ENCODE peak calls at places on chromosomes 5 and 9, in seven cellular contexts. X, W, Y, K, G, S and P are unnamed samples.

GRCh38 chr5:142821733-142822487 is 51.7 kb downstream of the ARHGAP26 start:
- DNase-seq in S (peak), G (no peak), Y (no peak), X (no peak), K (no peak), W (peak), P (peak)

GRCh38 chr9:751137-752051 is 90.1 kb upstream of the DMRT1 start:
- DNase-seq in G (no peak), Y (no peak), X (no peak), S (no peak), K (no peak), W (peak), P (no peak)

GRCh38 chr9:32928912-32929311 is 72.5 kb downstream of the APTX start:
- DNase-seq in X (no peak), Y (no peak), S (no peak), K (no peak), G (no peak), W (no peak), P (no peak)

GRCh38 chr5:83294246-83294645 is 177.3 kb upstream of the VCAN start:
- DNase-seq in S (peak), X (no peak), K (no peak), Y (no peak), G (no peak), W (no peak), P (no peak)

GRCh38 chr9:35350827-35351549 is 138.9 kb upstream of the RUSC2 start:
- DNase-seq in W (peak), S (peak), G (no peak), X (no peak), K (no peak), Y (no peak), P (no peak)

GRCh38 chr5:55993628-55994501 is 898 bp downstream of the IL6ST start:
- DNase-seq in G (no peak), Y (no peak), S (no peak), W (peak), X (no peak), K (peak), P (no peak)

GRCh38 chr5:122262107-122262506 is 49.9 kb upstream of the SNCAIP start:
- DNase-seq in G (no peak), Y (no peak), X (no peak), W (peak), S (no peak), K (no peak), P (no peak)

GRCh38 chr9:121107041-121107440 is 32.3 kb downstream of the CNTRL start:
- DNase-seq in X (no peak), Y (no peak), G (no peak), S (peak), K (peak), W (peak), P (no peak)

GRCh38 chr9:84697494-84698114 is 28.1 kb downstream of the NTRK2 start:
- DNase-seq in W (peak), S (no peak), G (peak), Y (peak), X (peak), K (peak), P (peak)

GRCh38 chr9:2723666-2724065 is 6.4 kb downstream of the KCNV2 start:
- DNase-seq in W (no peak), Y (no peak), S (no peak), K (no peak), X (no peak), G (no peak), P (peak)

GRCh38 chr5:14665110-14665822 is 748 bp downstream of the OTULIN start:
- DNase-seq in S (peak), W (peak), X (peak), G (peak), K (peak), Y (peak), P (peak)

GRCh38 chr5:11411621-11412020 is 492.6 kb downstream of the CTNND2 start:
- DNase-seq in K (no peak), X (no peak), Y (no peak), S (no peak), G (no peak), W (no peak), P (no peak)

GRCh38 chr9:109448223-109448622 is 49.9 kb downstream of the PTPN3 start:
- DNase-seq in X (no peak), W (peak), K (no peak), Y (no peak), G (no peak), S (peak), P (no peak)

GRCh38 chr5:73215891-73216610 is 43.1 kb downstream of the TMEM174 start:
- DNase-seq in S (peak), G (peak), Y (peak), X (peak), W (peak), K (peak), P (peak)

GRCh38 chr5:142602720-142603245 is 83.1 kb downstream of the FGF1 start:
- DNase-seq in Y (no peak), W (no peak), G (no peak), X (no peak), K (no peak), S (no peak), P (no peak)

GRCh38 chr5:10330511-10331105 is 22.9 kb upstream of the MARCHF6 start:
- DNase-seq in S (no peak), K (no peak), W (no peak), G (no peak), X (no peak), Y (no peak), P (no peak)

GRCh38 chr5:178069909-178070308 is 43.4 kb upstream of the N4BP3 start:
- DNase-seq in G (peak), X (peak), K (no peak), S (peak), W (peak), Y (no peak), P (peak)

GRCh38 chr9:126474201-126474765 is 139.4 kb upstream of the LMX1B start:
- DNase-seq in K (no peak), W (peak), Y (no peak), G (no peak), S (peak), X (no peak), P (no peak)

GRCh38 chr9:93669958-93670207 is 93.5 kb downstream of the PHF2 start:
- DNase-seq in Y (no peak), K (no peak), G (no peak), S (no peak), W (no peak), X (no peak), P (no peak)

GRCh38 chr5:157245477-157245876 is 20.4 kb upstream of the CYFIP2 start:
- DNase-seq in Y (no peak), K (no peak), S (no peak), W (peak), G (no peak), X (no peak), P (peak)

GRCh38 chr5:35087971-35088370 is 40.2 kb upstream of the AGXT2 start:
- DNase-seq in W (peak), Y (no peak), K (no peak), X (no peak), S (peak), G (no peak), P (no peak)

GRCh38 chr9:95874989-95875304 is 544 bp upstream of the ERCC6L2 start:
- DNase-seq in Y (peak), G (peak), W (peak), X (peak), K (peak), S (peak), P (peak)

GRCh38 chr9:112174223-112174964 is 703 bp downstream of the SUSD1 start:
- DNase-seq in W (no peak), Y (peak), K (peak), S (peak), X (peak), G (peak), P (peak)

GRCh38 chr5:109152565-109152964 is 257.2 kb downstream of the PJA2 start:
- DNase-seq in X (no peak), K (no peak), S (no peak), Y (no peak), G (no peak), W (no peak), P (no peak)

GRCh38 chr5:40734986-40735385 is 20.8 kb downstream of the TTC33 start:
- DNase-seq in G (no peak), W (no peak), S (peak), Y (no peak), K (no peak), X (no peak), P (no peak)

GRCh38 chr9:87138128-87139040 is 191.1 kb upstream of the GAS1 start:
- DNase-seq in X (no peak), Y (no peak), W (peak), K (no peak), G (no peak), S (no peak), P (no peak)

GRCh38 chr9:95081998-95082397 is 235.5 kb downstream of the FANCC start:
- DNase-seq in K (no peak), Y (no peak), W (no peak), X (no peak), G (no peak), S (no peak), P (no peak)

GRCh38 chr9:801399-802071 is 40.0 kb upstream of the DMRT1 start:
- DNase-seq in Y (no peak), W (peak), X (no peak), S (peak), K (no peak), G (no peak), P (no peak)

GRCh38 chr9:98472216-98472615 is 216.8 kb upstream of the TBC1D2 start:
- DNase-seq in Y (no peak), K (no peak), G (no peak), W (no peak), S (no peak), X (no peak), P (peak)

GRCh38 chr9:37156781-37157356 is 36.5 kb downstream of the ZCCHC7 start:
- DNase-seq in K (no peak), W (peak), G (no peak), X (no peak), S (peak), Y (no peak), P (no peak)

GRCh38 chr5:179313849-179314521 is 31.3 kb downstream of the ADAMTS2 start:
- DNase-seq in X (no peak), S (peak), G (no peak), W (peak), K (no peak), Y (no peak), P (peak)